ENCODE peak calls at places on chromosome 2, in four cellular contexts. D is fibroblast of the conjunctiva; N is CD4-positive, alpha-beta memory T cell; T is NCI-H510A. G is an unnamed sample.

GRCh38 chr2:67516899-67517530 is 119.9 kb downstream of the ETAA1 start:
- DNase-seq in T (no peak), N (no peak), D (peak; percentile 12), G (peak; percentile 90)

GRCh38 chr2:25341031-25341727 is 546 bp downstream of the DNMT3A start:
- DNase-seq in N (no peak), T (peak; percentile 29), D (no peak), G (no peak)

GRCh38 chr2:51971136-51971535 is 939.2 kb upstream of the NRXN1 start:
- DNase-seq in D (no peak), T (no peak), N (no peak), G (no peak)

GRCh38 chr2:166238176-166238575 is 110.4 kb upstream of the SCN1A start:
- DNase-seq in T (no peak), N (no peak), D (no peak), G (no peak)

GRCh38 chr2:68302281-68302680 is 17.5 kb downstream of the CNRIP1 start:
- DNase-seq in D (no peak), N (no peak), T (no peak), G (no peak)

GRCh38 chr2:61949458-61950107 is 44.1 kb downstream of the COMMD1 start:
- DNase-seq in T (no peak), D (no peak), N (no peak), G (no peak)

GRCh38 chr2:207135801-207136457 is 29.8 kb downstream of the KLF7 start:
- DNase-seq in T (no peak), D (no peak), N (no peak), G (no peak)

GRCh38 chr2:135043345-135043744 is 3.9 kb downstream of the MAP3K19 start:
- DNase-seq in T (no peak), D (no peak), N (no peak), G (no peak)

GRCh38 chr2:233075966-233076339 is 15.8 kb downstream of the INPP5D start:
- DNase-seq in D (no peak), N (peak; percentile 69), T (no peak), G (no peak)

GRCh38 chr2:158914066-158914465 is 54.4 kb upstream of the TANC1 start:
- DNase-seq in N (no peak), T (no peak), D (no peak), G (no peak)

GRCh38 chr2:110662560-110662959 is 15.3 kb downstream of the BUB1 start:
- DNase-seq in T (no peak), N (no peak), D (no peak), G (no peak)

GRCh38 chr2:215422676-215423075 is 13.2 kb downstream of the FN1 start:
- DNase-seq in D (no peak), N (no peak), T (no peak), G (no peak)

GRCh38 chr2:16009560-16009959 is 69.2 kb downstream of the MYCN start:
- DNase-seq in T (no peak), D (no peak), N (no peak), G (no peak)

GRCh38 chr2:105578166-105578565 is 166.5 kb upstream of the NCK2 start:
- DNase-seq in N (no peak), T (no peak), D (no peak), G (no peak)

GRCh38 chr2:1686784-1687105 is 57.6 kb downstream of the PXDN start:
- DNase-seq in D (no peak), N (no peak), T (no peak), G (peak; percentile 98)

GRCh38 chr2:126801473-126801872 is 97.2 kb upstream of the TEX51 start:
- DNase-seq in N (no peak), D (no peak), T (no peak), G (no peak)

GRCh38 chr2:48270209-48270608 is 259.7 kb upstream of the STON1 start:
- DNase-seq in N (no peak), T (no peak), D (no peak), G (no peak)

GRCh38 chr2:238158018-238158806 is 558 bp upstream of the ERFE start:
- DNase-seq in D (no peak), N (no peak), T (no peak), G (no peak)

GRCh38 chr2:225434014-225434413 is 34.5 kb downstream of the NYAP2 start:
- DNase-seq in T (no peak), N (no peak), D (no peak), G (no peak)

G was measured in astrocyte of the cerebellum.